ENCODE peak calls at places on chromosomes 11 and 22, in five cellular contexts. C is H9, Z is lower lobe of right lung, M is heart right ventricle, U is hepatocyte. W is an unnamed sample.

GRCh38 chr11:120390585-120390922 is 54.3 kb downstream of the ARHGEF12 start:
- DNase-seq in C (no peak), Z (no peak), M (no peak), U (no peak), W (no peak)

GRCh38 chr22:40009231-40009769 is 14.5 kb downstream of the FAM83F start:
- DNase-seq in C (peak), Z (peak), M (no peak), U (no peak), W (no peak)

GRCh38 chr11:80593981-80594380 is 1153.2 kb upstream of the TENM4 start:
- DNase-seq in C (no peak), Z (no peak), M (no peak), U (peak), W (peak)

GRCh38 chr22:26483043-26483438 is 542 bp downstream of the HPS4 start:
- DNase-seq in C (no peak), Z (no peak), M (no peak), U (no peak), W (peak)

GRCh38 chr22:37624017-37624365 is 15.4 kb downstream of the GGA1 start:
- DNase-seq in C (no peak), Z (peak), M (no peak), U (no peak), W (no peak)

GRCh38 chr11:68440254-68440653 is 20.3 kb upstream of the PPP6R3 start:
- DNase-seq in C (no peak), Z (no peak), M (no peak), U (no peak), W (peak)

GRCh38 chr11:64933935-64934693 is 1.6 kb downstream of the GPHA2 start:
- DNase-seq in C (no peak), Z (no peak), M (no peak), U (no peak), W (no peak)

GRCh38 chr11:42647993-42648392 is 663.8 kb upstream of the API5 start:
- DNase-seq in C (no peak), Z (no peak), M (no peak), U (no peak), W (no peak)

GRCh38 chr11:92340839-92341238 is 116.2 kb downstream of the FAT3 start:
- DNase-seq in C (peak), Z (no peak), M (no peak), U (peak), W (peak)

GRCh38 chr11:64868904-64869570 is 9.4 kb downstream of the EHD1 start:
- DNase-seq in C (no peak), Z (no peak), M (peak), U (no peak), W (peak)

GRCh38 chr11:117799634-117800033 is 2.6 kb upstream of the DSCAML1 start:
- DNase-seq in C (no peak), Z (no peak), M (no peak), U (no peak), W (no peak)

GRCh38 chr22:44024288-44024908 is at the start of gene PARVB:
- DNase-seq in C (no peak), Z (peak), M (no peak), U (peak), W (no peak)

GRCh38 chr22:46115755-46116490 is 34.4 kb upstream of the PPARA start:
- DNase-seq in C (no peak), Z (no peak), M (no peak), U (no peak), W (no peak)

GRCh38 chr11:121634889-121635288 is 182.1 kb upstream of the SORL1-AS1 start:
- DNase-seq in C (no peak), Z (no peak), M (no peak), U (no peak), W (peak)

GRCh38 chr11:19982761-19983495 is 177.3 kb downstream of the DBX1 start:
- DNase-seq in C (no peak), Z (no peak), M (no peak), U (no peak), W (peak)

GRCh38 chr11:6703247-6704063 is 20.3 kb upstream of the MRPL17 start:
- DNase-seq in C (peak), Z (no peak), M (peak), U (peak), W (peak)

GRCh38 chr22:20952544-20953341 is 14.3 kb upstream of the AIFM3 start:
- DNase-seq in C (no peak), Z (no peak), M (no peak), U (peak), W (no peak)

GRCh38 chr11:65538915-65539374 is 14.1 kb downstream of the SCYL1 start:
- DNase-seq in C (peak), Z (no peak), M (no peak), U (no peak), W (no peak)

GRCh38 chr22:38830026-38830844 is 13.6 kb downstream of the NPTXR start:
- DNase-seq in C (no peak), Z (peak), M (no peak), U (no peak), W (no peak)

GRCh38 chr11:79520086-79520485 is 79.3 kb upstream of the TENM4 start:
- DNase-seq in C (no peak), Z (no peak), M (no peak), U (no peak), W (no peak)

GRCh38 chr22:29799217-29799680 is 32.1 kb downstream of the UQCR10 start:
- DNase-seq in C (no peak), Z (peak), M (peak), U (peak), W (peak)

GRCh38 chr11:76803023-76803422 is 19.9 kb downstream of the TSKU start:
- DNase-seq in C (no peak), Z (no peak), M (no peak), U (no peak), W (no peak)

GRCh38 chr11:19288256-19288655 is 47.5 kb upstream of the E2F8 start:
- DNase-seq in C (no peak), Z (no peak), M (no peak), U (no peak), W (no peak)

GRCh38 chr11:16011396-16011795 is 344.9 kb downstream of the SOX6 start:
- DNase-seq in C (no peak), Z (no peak), M (no peak), U (no peak), W (no peak)

GRCh38 chr22:48424201-48424627 is 1403.5 kb downstream of the BRD1 start:
- DNase-seq in C (no peak), Z (no peak), M (no peak), U (no peak), W (no peak)
- H3K27ac ChIP-seq in C (no peak), Z (no peak), M (no peak), U (no peak), W (no peak)

DNA sequence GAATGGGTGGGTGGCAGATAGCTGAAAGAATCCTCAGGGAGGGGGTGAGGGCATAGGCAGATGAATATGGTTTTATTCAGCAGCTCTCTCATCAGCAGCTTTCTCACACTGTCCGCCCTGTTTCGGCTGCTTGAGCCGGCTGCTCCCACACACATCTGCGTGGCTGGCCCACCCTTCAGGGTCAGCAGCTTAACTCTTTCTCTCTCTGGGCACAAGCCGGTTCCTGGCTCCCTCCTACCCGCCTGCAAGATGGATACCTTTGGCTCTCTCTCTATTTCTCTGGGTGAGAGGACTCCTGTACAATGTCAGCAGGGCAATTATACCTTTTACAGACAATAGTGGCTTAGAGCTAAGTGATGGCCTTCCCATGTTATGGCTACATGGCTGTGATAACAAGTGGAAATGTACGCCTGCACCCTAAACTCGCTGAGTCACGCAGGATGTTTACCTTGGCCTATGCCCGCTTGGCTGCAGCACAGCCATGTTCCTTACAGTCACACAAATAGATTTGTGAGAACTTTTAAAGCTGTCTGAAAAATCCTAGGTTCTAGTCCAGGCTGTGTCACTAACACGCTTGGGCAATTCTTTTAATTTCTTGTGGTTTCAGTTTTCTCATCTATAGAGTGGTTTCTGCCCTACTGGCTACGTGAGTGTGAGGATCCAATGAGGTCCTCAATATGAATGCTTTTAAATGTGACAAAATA is 4.1 kb downstream of the MMP20 start:
- DNase-seq in C (no peak), Z (no peak), M (no peak), U (no peak), W (peak)
- H3K27ac ChIP-seq in C (no peak), Z (peak), M (no peak), U (no peak), W (no peak)

GRCh38 chr11:43920598-43921419 is 21.6 kb upstream of the C11orf96 start:
- DNase-seq in C (no peak), Z (no peak), M (peak), U (peak), W (peak)
- H3K27ac ChIP-seq in C (peak), Z (peak), M (peak), U (peak), W (peak)

GRCh38 chr11:10927533-10927932 is 69.7 kb upstream of the ZBED5 start:
- DNase-seq in C (no peak), Z (no peak), M (no peak), U (peak), W (no peak)
- H3K27ac ChIP-seq in C (no peak), Z (no peak), M (no peak), U (peak), W (no peak)

GRCh38 chr11:47067401-47067800 is 109.3 kb downstream of the ARFGAP2 start:
- DNase-seq in C (no peak), Z (no peak), M (no peak), U (no peak), W (no peak)
- H3K27ac ChIP-seq in C (no peak), Z (no peak), M (no peak), U (no peak), W (no peak)

GRCh38 chr11:67230406-67230805 is 35.9 kb upstream of the GRK2 start:
- DNase-seq in C (no peak), Z (no peak), M (no peak), U (no peak), W (no peak)
- H3K27ac ChIP-seq in C (no peak), Z (no peak), M (no peak), U (no peak), W (no peak)

GRCh38 chr11:26283852-26284421 is 48.0 kb upstream of the ANO3 start:
- DNase-seq in C (peak), Z (no peak), M (no peak), U (no peak), W (no peak)

GRCh38 chr11:26276798-26277424 is 55.0 kb upstream of the ANO3 start:
- DNase-seq in C (peak), Z (no peak), M (peak), U (peak), W (peak)

DNA sequence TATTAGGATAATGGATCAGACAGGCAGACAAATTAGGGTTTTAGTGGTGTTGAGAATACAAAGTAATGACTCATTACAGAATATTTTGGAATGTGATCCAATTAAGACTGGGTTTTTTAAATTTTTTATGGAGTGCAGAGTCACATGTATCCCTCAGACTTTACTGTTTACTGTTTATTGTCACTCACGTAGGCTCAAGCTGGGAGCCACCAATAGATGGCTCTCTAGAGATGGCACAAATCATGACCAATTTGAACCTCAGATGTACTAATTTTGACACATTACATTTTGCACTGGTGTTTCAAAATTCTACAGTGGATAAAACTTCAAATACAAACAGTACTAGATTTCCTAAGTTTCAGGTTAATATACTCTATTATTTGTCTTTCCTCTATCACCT is 53.6 kb upstream of the ANO3 start:
- DNase-seq in C (no peak), Z (no peak), M (no peak), U (no peak), W (no peak)
- H3K27ac ChIP-seq in C (no peak), Z (no peak), M (no peak), U (no peak), W (no peak)

GRCh38 chr11:127230392-127230791 is 229.8 kb upstream of the KIRREL3 start:
- DNase-seq in C (no peak), Z (no peak), M (no peak), U (no peak), W (no peak)
- H3K27ac ChIP-seq in C (no peak), Z (no peak), M (no peak), U (no peak), W (no peak)

GRCh38 chr11:82756765-82757650 is 23.3 kb upstream of the FAM181B start:
- DNase-seq in C (no peak), Z (no peak), M (no peak), U (no peak), W (no peak)

GRCh38 chr11:82759649-82760048 is 26.0 kb upstream of the FAM181B start:
- DNase-seq in C (no peak), Z (no peak), M (no peak), U (no peak), W (no peak)

GRCh38 chr11:82752801-82753200 is 19.1 kb upstream of the FAM181B start:
- DNase-seq in C (no peak), Z (no peak), M (no peak), U (no peak), W (no peak)

GRCh38 chr11:82754410-82754809 is 20.7 kb upstream of the FAM181B start:
- DNase-seq in C (no peak), Z (no peak), M (no peak), U (no peak), W (peak)

DNA sequence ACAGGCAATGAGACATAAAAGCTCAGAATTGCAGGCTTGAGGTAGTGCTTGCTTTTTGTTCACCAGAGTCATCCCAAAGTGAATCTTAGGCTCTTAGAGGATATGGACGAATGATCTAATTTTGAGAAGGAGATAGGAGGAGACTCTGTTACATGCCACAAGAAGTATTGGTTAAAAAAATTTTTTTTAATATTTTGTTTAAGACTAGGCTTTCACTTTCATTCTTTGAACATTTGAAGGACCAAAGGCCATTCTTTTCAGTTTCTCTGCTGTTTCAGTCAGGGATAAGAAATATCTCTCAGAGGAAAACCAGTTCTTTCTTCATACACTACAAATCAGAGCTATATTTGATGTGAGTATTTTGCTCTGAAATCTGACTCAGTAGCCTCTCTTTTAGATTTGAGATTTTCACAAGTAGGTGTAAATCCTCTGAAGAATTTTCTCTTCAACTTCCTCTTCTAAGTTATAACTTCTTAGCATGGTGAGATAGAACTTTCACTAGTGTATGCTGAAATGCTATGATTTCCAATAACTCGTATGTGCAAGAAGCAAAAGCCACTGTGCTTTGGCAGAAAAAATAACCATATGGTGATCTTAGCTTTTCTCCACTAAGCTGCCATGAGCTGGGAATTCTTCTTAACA is 24.1 kb upstream of the FAM181B start:
- DNase-seq in C (no peak), Z (no peak), M (no peak), U (no peak), W (no peak)
- H3K27ac ChIP-seq in C (no peak), Z (no peak), M (no peak), U (no peak), W (no peak)

W was measured in fibroblast of lung.